ENCODE peak calls at places on chromosomes 16 and 17, in five cellular contexts. D is HepG2, U is GM12878, N is H1, R is K562. A is an unnamed sample.

GRCh38 chr17:41404024-41404651 is 6.7 kb upstream of the KRT31 start:
- DNase-seq in D (peak), U (no peak), N (no peak), R (peak), A (peak)

GRCh38 chr16:66509576-66509975 is 40.3 kb downstream of the TK2 start:
- DNase-seq in D (no peak), U (no peak), N (no peak), R (no peak), A (no peak)

GRCh38 chr16:70267516-70267915 is 15.8 kb upstream of the EXOSC6 start:
- DNase-seq in D (peak), U (no peak), N (no peak), R (peak), A (peak)

GRCh38 chr16:20320178-20320577 is 7.1 kb downstream of the GP2 start:
- DNase-seq in D (no peak), U (no peak), N (no peak), R (no peak), A (no peak)

GRCh38 chr16:64657316-64658011 is 464.4 kb downstream of the CDH11 start:
- DNase-seq in D (no peak), U (no peak), N (no peak), R (no peak), A (no peak)

GRCh38 chr17:82339634-82340580 is 6.3 kb upstream of the SECTM1 start:
- DNase-seq in D (no peak), U (no peak), N (no peak), R (no peak), A (no peak)

GRCh38 chr16:4089251-4089810 is 26.9 kb downstream of the ADCY9 start:
- DNase-seq in D (no peak), U (no peak), N (no peak), R (no peak), A (no peak)

GRCh38 chr16:78608305-78608776 is 508.9 kb downstream of the WWOX start:
- DNase-seq in D (no peak), U (no peak), N (no peak), R (no peak), A (no peak)

GRCh38 chr17:44043326-44043725 is 23.1 kb downstream of the LSM12 start:
- DNase-seq in D (no peak), U (no peak), N (no peak), R (no peak), A (no peak)

GRCh38 chr17:60729854-60730253 is 52.2 kb downstream of the BCAS3 start:
- DNase-seq in D (peak), U (no peak), N (no peak), R (no peak), A (no peak)

GRCh38 chr16:35525979-35526590 is 2066.7 kb downstream of the TP53TG3F start:
- DNase-seq in D (no peak), U (no peak), N (no peak), R (no peak), A (no peak)

GRCh38 chr17:79022507-79022991 is 1.4 kb upstream of the C1QTNF1 start:
- DNase-seq in D (no peak), U (no peak), N (no peak), R (no peak), A (no peak)

GRCh38 chr16:8848939-8849391 is 19.8 kb downstream of the CARHSP1 start:
- DNase-seq in D (no peak), U (no peak), N (no peak), R (no peak), A (no peak)

DNA sequence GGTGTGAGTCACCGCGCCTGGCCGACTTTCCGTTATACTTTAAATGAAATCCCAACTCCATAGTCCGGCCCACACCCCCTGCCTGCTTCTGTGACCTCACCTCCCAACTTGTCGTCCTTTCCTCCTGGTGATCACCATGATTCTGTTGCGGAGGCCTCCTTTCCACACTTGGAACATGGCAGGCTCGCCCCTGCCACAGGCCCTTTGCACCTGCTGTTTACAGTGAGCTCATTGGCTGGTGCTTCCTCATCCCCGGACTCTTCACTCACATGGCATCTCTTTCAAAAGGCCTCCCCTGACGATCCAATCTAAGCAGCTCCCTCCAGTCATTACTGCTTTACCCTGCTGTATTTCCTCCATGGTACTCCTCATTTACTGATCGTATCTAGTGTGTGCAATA is 64.6 kb downstream of the RAP1GAP2 start:
- DNase-seq in D (no peak), U (no peak), N (no peak), R (no peak), A (no peak)
- H3K4me2 ChIP-seq in D (no peak), U (no peak), N (no peak), R (no peak), A (no peak)

DNA sequence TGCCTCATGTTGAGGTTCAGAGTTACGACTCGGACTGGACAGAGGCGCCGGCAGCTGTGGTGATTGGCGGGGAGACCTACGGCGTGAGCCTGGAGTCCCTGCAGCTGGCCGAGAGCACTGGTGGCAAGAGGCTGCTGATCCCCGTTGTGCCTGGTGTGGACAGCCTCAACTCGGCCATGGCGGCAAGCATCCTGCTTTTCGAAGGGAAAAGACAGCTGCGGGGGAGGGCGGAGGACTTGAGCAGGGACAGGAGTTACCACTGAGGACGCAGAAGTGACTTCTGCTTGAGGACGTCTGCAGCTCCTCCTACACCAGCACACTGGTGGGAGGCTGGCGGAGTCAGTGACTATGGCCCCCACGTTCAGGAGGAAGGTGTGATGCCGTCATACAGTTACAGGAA is 9.7 kb downstream of the MRM3 start:
- DNase-seq in D (no peak), U (no peak), N (no peak), R (no peak), A (no peak)
- TF ChIP-seq ATF3 in D (no peak), U (no peak), N (no peak), R (no peak), A (no peak)

DNA sequence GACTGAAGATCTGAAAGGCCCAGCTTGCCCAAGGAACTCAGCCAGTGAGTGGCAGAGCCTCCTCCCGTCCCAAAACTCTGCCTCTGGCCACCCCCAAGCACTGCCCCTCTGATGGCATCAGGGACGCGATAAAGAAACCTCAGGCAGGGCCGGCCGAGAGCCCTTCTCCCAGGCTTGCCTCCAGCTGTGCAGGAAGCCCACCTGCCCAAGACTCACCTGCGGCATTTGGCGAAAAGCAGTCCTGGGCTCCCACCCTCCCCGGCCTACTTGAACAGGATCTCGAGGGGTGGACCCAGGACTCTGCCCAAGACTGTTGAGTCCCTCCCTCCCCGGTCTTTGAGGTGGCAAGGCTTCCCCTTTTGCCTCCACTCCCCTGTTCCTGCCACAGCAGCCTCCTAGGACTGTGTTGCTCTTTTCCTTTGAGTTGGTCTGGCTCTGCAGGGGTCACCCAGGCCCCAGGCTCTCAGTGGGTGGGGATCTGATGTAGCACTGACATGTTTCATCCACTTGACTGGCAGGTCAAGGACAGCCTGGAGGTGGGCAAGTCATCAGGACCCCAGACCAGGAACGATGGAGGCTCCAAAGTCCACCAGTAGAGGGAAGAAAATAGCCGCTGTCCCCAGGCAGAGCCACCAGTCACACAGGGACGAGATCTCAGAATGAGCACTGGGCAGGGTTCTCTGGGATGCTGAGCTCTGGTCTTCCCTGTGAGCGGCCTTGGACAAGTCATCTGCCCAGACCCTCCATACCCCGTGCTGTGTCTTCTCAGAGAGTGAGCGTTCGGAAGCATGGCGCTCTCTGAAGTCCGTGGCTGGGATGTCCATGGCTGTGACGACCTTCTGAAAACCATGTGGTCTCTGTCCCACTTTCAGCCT is 111.1 kb upstream of the TNRC6C start:
- DNase-seq in D (no peak), U (no peak), N (no peak), R (no peak), A (no peak)
- H3K4me2 ChIP-seq in D (no peak), U (no peak), N (no peak), R (no peak), A (no peak)

DNA sequence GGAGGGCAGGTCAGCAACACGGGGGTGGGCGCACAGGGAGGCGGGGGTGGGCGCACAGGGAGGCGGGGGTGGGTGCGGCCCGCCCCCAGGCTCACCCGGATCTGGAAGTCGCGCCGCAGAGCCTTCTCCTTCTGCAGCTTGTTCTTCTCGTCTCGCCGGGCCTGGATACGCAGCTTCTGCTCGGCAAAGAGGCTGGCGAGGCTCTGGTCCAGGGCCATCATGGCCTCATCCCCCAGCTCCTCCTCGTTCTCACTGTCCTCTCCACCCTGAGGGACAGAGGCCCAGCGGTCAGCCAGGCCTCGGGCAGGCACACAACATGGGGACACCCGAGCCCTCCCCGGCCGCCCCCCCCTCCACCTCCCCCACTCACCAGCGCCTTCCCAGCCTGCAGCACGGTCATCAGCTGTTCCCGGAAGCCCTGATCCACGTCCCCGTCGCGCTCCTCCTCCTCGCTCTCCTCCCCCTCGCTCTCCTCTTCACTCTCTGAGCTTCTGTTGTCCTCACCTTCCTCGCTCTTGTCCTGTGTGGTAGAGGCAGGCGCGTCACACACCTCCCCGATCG is 10.4 kb downstream of the MYBBP1A start:
- DNase-seq in D (no peak), U (no peak), N (no peak), R (no peak), A (no peak)
- TF ChIP-seq ATF3 in D (no peak), U (no peak), N (no peak), R (no peak), A (no peak)

GRCh38 chr16:89573826-89574680 is 1.5 kb upstream of the CPNE7 start:
- DNase-seq in D (no peak), U (no peak), N (no peak), R (no peak), A (no peak)

GRCh38 chr16:89571636-89572035 is 3.9 kb upstream of the CPNE7 start:
- DNase-seq in D (no peak), U (no peak), N (no peak), R (no peak), A (no peak)

GRCh38 chr16:89572478-89573205 is 2.9 kb upstream of the CPNE7 start:
- DNase-seq in D (peak), U (no peak), N (no peak), R (no peak), A (no peak)

GRCh38 chr16:89570342-89570923 is 5.1 kb upstream of the CPNE7 start:
- DNase-seq in D (no peak), U (no peak), N (no peak), R (no peak), A (no peak)

GRCh38 chr16:89572042-89572441 is 3.5 kb upstream of the CPNE7 start:
- DNase-seq in D (no peak), U (no peak), N (no peak), R (no peak), A (no peak)
- H3K4me2 ChIP-seq in D (peak), U (peak), N (no peak), R (no peak), A (no peak)

GRCh38 chr17:80774146-80774545 is 217.5 kb upstream of the CHMP6 start:
- DNase-seq in D (no peak), U (no peak), N (no peak), R (no peak), A (no peak)
- TF ChIP-seq ATF3 in D (no peak), U (no peak), N (no peak), R (no peak), A (no peak)